ENCODE peak calls at places on chromosomes 3 and 15, in four cellular contexts. One of them, this sample, is unnamed. For H3K79me1, the result is how much of the 10 kb centered on the place peaks cover.

GRCh38 chr3:134054881-134055280 is 25.2 kb upstream of the SLCO2A1 start:
- DNase-seq in IMR-90: no peak
- DNase-seq in neuronal stem cell: no peak
- DNase-seq in mesendoderm: no peak
- DNase-seq in this sample: no peak

GRCh38 chr15:42994546-42994945 is 74.0 kb upstream of the TTBK2 start:
- DNase-seq in IMR-90: peak
- DNase-seq in neuronal stem cell: no peak
- DNase-seq in mesendoderm: peak
- DNase-seq in this sample: no peak

GRCh38 chr3:100155105-100155504 is 40.8 kb upstream of the FILIP1L start:
- DNase-seq in IMR-90: peak
- DNase-seq in neuronal stem cell: no peak
- DNase-seq in mesendoderm: no peak
- DNase-seq in this sample: no peak

GRCh38 chr15:99925661-99926461 is 192.6 kb upstream of the LYSMD4 start:
- DNase-seq in IMR-90: no peak
- DNase-seq in neuronal stem cell: peak
- DNase-seq in mesendoderm: peak
- DNase-seq in this sample: peak

GRCh38 chr15:65521355-65521754 is 3.9 kb upstream of the DPP8 start:
- DNase-seq in IMR-90: no peak
- DNase-seq in neuronal stem cell: no peak
- DNase-seq in mesendoderm: peak
- DNase-seq in this sample: no peak

GRCh38 chr3:161372321-161373260 is 1.3 kb upstream of the SPTSSB start:
- DNase-seq in IMR-90: no peak
- DNase-seq in neuronal stem cell: peak
- DNase-seq in mesendoderm: peak
- DNase-seq in this sample: peak

GRCh38 chr15:98804057-98804380 is 155.7 kb downstream of the IGF1R start:
- DNase-seq in IMR-90: peak
- DNase-seq in neuronal stem cell: no peak
- DNase-seq in mesendoderm: no peak
- DNase-seq in this sample: no peak

GRCh38 chr3:153970735-153971347 is 150.3 kb upstream of the ARHGEF26 start:
- DNase-seq in IMR-90: peak
- DNase-seq in neuronal stem cell: no peak
- DNase-seq in mesendoderm: no peak
- DNase-seq in this sample: no peak

GRCh38 chr15:93152951-93153350 is 63.9 kb upstream of the RGMA start:
- DNase-seq in IMR-90: no peak
- DNase-seq in neuronal stem cell: no peak
- DNase-seq in mesendoderm: no peak
- DNase-seq in this sample: no peak

GRCh38 chr15:45179221-45179985 is 8.4 kb downstream of the SHF start:
- DNase-seq in IMR-90: no peak
- DNase-seq in neuronal stem cell: no peak
- DNase-seq in mesendoderm: peak
- DNase-seq in this sample: peak

GRCh38 chr3:13676618-13677017 is 127.7 kb downstream of the FBLN2 start:
- DNase-seq in IMR-90: no peak
- DNase-seq in neuronal stem cell: no peak
- DNase-seq in mesendoderm: no peak
- DNase-seq in this sample: no peak

GRCh38 chr3:131110087-131110486 is 83.4 kb downstream of the NEK11 start:
- DNase-seq in IMR-90: peak
- DNase-seq in neuronal stem cell: no peak
- DNase-seq in mesendoderm: peak
- DNase-seq in this sample: no peak

GRCh38 chr3:10173926-10174435 is 9.3 kb downstream of the IRAK2 start:
- DNase-seq in IMR-90: peak
- DNase-seq in neuronal stem cell: no peak
- DNase-seq in mesendoderm: no peak
- DNase-seq in this sample: no peak

GRCh38 chr3:127011270-127011992 is 28.5 kb downstream of the PLXNA1 start:
- DNase-seq in IMR-90: peak
- DNase-seq in neuronal stem cell: no peak
- DNase-seq in mesendoderm: peak
- DNase-seq in this sample: no peak
- H3K79me1 ChIP-seq in IMR-90: under half
- H3K79me1 ChIP-seq in neuronal stem cell: under half
- H3K79me1 ChIP-seq in mesendoderm: under half
- H3K79me1 ChIP-seq in this sample: under half

GRCh38 chr3:55512586-55513343 is 25.7 kb upstream of the WNT5A start:
- DNase-seq in IMR-90: no peak
- DNase-seq in neuronal stem cell: no peak
- DNase-seq in mesendoderm: no peak
- DNase-seq in this sample: no peak
- H2BK5ac ChIP-seq in IMR-90: peak
- H2BK5ac ChIP-seq in neuronal stem cell: no peak
- H2BK5ac ChIP-seq in mesendoderm: no peak
- H2BK5ac ChIP-seq in this sample: no peak

GRCh38 chr15:79886119-79886518 is 10.7 kb downstream of the MTHFS start:
- DNase-seq in IMR-90: no peak
- DNase-seq in neuronal stem cell: no peak
- DNase-seq in mesendoderm: no peak
- DNase-seq in this sample: no peak
- H3K79me1 ChIP-seq in IMR-90: under half
- H3K79me1 ChIP-seq in neuronal stem cell: under half
- H3K79me1 ChIP-seq in mesendoderm: under half
- H3K79me1 ChIP-seq in this sample: under half

GRCh38 chr3:124780767-124781485 is 50.7 kb downstream of the UMPS start:
- DNase-seq in IMR-90: peak
- DNase-seq in neuronal stem cell: no peak
- DNase-seq in mesendoderm: peak
- DNase-seq in this sample: no peak
- H2BK5ac ChIP-seq in IMR-90: peak
- H2BK5ac ChIP-seq in neuronal stem cell: no peak
- H2BK5ac ChIP-seq in mesendoderm: no peak
- H2BK5ac ChIP-seq in this sample: no peak

GRCh38 chr15:79316864-79317263 is 6.0 kb downstream of the TMED3 start:
- DNase-seq in IMR-90: no peak
- DNase-seq in neuronal stem cell: no peak
- DNase-seq in mesendoderm: no peak
- DNase-seq in this sample: no peak
- H3K79me1 ChIP-seq in IMR-90: half or more
- H3K79me1 ChIP-seq in neuronal stem cell: under half
- H3K79me1 ChIP-seq in mesendoderm: under half
- H3K79me1 ChIP-seq in this sample: under half

This sample was measured in H9.